ENCODE peak calls at places on chromosomes 5 and 9, in six cellular contexts. Q, J, T, A, N and K are unnamed samples.

GRCh38 chr9:116901260-116901659 is 214.2 kb downstream of the TRIM32 start:
- DNase-seq in Q (no peak), J (no peak), T (no peak), A (no peak), N (no peak), K (no peak)

GRCh38 chr5:6545770-6546690 is 86.8 kb downstream of the NSUN2 start:
- DNase-seq in Q (no peak), J (no peak), T (peak; percentile 28), A (no peak), N (no peak), K (no peak)

GRCh38 chr5:143106175-143106574 is 297.3 kb downstream of the NR3C1 start:
- DNase-seq in Q (peak; percentile 39), J (no peak), T (no peak), A (no peak), N (peak; percentile 63), K (peak; percentile 82)

GRCh38 chr9:96417610-96418073 is 528 bp downstream of the ZNF367 start:
- DNase-seq in Q (no peak), J (peak; percentile 92), T (peak; percentile 80), A (no peak), N (no peak), K (no peak)

GRCh38 chr5:173473293-173473692 is 143.2 kb downstream of the BOD1 start:
- DNase-seq in Q (no peak), J (no peak), T (no peak), A (no peak), N (no peak), K (no peak)

GRCh38 chr5:94375801-94376200 is 242.6 kb downstream of the KIAA0825 start:
- DNase-seq in Q (no peak), J (no peak), T (no peak), A (no peak), N (no peak), K (no peak)

GRCh38 chr5:6125781-6126180 is 252.6 kb downstream of the MED10 start:
- DNase-seq in Q (no peak), J (no peak), T (no peak), A (no peak), N (no peak), K (no peak)

GRCh38 chr5:9898319-9898718 is 268.2 kb upstream of the TAS2R1 start:
- DNase-seq in Q (no peak), J (no peak), T (no peak), A (peak; percentile 63), N (peak; percentile 35), K (peak; percentile 61)

GRCh38 chr9:86749530-86750275 is 197.6 kb downstream of the GAS1 start:
- DNase-seq in Q (no peak), J (no peak), T (no peak), A (no peak), N (no peak), K (no peak)

GRCh38 chr9:130328349-130328801 is 62.8 kb downstream of the HMCN2 start:
- DNase-seq in Q (peak; percentile 37), J (no peak), T (no peak), A (peak; percentile 35), N (no peak), K (no peak)

GRCh38 chr9:115142090-115142489 is 24.1 kb upstream of the TNC start:
- DNase-seq in Q (no peak), J (no peak), T (no peak), A (no peak), N (no peak), K (no peak)

GRCh38 chr9:133703571-133704399 is 34.4 kb downstream of the SARDH start:
- DNase-seq in Q (no peak), J (peak; percentile 67), T (no peak), A (no peak), N (no peak), K (no peak)

GRCh38 chr5:143002459-143003327 is 232.5 kb downstream of the ARHGAP26 start:
- DNase-seq in Q (peak; percentile 36), J (peak; percentile 74), T (no peak), A (no peak), N (no peak), K (no peak)

GRCh38 chr9:21465859-21466518 is 16.1 kb downstream of the IFNE start:
- DNase-seq in Q (no peak), J (no peak), T (no peak), A (no peak), N (no peak), K (peak; percentile 25)

GRCh38 chr5:16934669-16935068 is 1.4 kb downstream of the MYO10 start:
- DNase-seq in Q (no peak), J (no peak), T (no peak), A (peak; percentile 38), N (no peak), K (no peak)

GRCh38 chr5:159208508-159209437 is 580 bp downstream of the RNF145 start:
- DNase-seq in Q (peak; percentile 27), J (no peak), T (peak; percentile 77), A (peak; percentile 58), N (peak; percentile 66), K (peak; percentile 45)
- TF ChIP-seq POLR2A in Q (no peak), J (no peak), T (no peak), A (no peak), N (no peak), K (no peak)

DNA sequence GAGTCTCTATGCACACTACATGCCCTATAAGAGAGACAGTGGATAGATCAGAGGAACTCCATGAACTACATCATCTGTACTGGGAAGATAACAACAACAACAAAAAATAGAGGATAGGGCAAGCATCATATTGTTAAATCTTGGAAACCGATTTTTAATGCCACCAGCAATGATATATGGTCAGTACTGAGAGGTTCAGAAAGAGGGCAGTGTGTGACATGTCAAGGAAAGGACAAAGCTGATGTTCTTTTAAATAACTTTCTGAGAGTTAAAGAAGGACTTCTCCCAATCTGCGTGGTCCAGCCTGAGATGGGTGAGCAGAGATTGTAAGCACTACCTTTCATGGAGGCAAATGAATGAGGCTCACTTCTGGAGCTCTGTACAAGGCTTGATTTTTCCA is 62.0 kb upstream of the PHF24 start:
- DNase-seq in Q (no peak), J (no peak), T (no peak), A (no peak), N (no peak), K (no peak)
- TF ChIP-seq CTCF in Q (no peak), J (no peak), T (no peak), A (no peak), N (no peak), K (no peak)

DNA sequence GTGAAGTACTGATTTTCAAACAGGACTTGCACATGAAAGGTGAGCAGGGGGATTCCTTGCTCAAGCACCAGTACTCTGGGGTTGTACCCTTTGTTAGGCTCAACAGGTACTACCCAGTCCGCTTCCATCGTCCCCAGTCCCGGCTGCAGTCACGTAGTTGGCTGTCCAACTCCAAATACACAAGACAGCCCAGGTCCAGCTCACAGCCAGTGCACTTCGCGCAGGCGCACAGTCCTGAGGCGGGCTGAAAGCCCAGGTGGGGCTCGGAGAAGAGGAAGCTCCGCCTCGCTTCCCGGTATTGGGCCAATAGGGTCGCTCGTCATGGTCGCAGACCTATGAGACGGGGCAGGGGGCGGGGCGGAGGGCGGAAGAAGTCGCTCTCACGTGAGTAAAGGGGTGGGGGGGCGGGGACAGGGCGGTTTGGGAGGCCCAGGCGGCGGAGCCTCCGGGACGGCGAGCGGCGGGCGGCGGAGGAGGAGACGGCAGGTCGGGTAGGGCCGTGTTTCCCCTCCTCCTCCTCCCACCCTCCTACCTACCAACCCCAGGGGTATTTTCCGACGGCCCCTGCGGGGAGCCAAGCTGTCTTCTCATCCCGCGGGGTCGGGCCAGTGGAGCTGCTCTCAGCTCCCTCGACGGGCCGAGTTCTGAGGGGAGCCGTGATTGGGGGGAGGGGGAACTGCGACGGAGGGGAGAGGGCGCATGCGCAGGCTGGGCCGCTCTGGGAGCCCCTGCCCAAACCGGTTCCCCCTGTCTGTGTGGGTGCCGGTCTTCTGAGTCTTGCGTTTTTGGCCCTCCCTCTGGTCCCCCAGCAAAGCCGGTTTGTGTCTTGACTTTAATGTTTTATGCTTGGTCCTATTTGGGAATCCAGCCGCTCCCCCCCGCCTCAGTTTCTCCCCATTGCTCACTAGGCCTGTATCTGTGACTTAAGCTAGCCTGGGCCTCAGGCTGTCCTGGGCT is at the start of gene RABGAP1:
- DNase-seq in Q (peak; percentile 100), J (peak; percentile 100), T (peak; percentile 100), A (peak; percentile 99), N (peak; percentile 100), K (peak; percentile 100)
- TF ChIP-seq POLR2A in Q (no peak), J (peak; percentile 61), T (no peak), A (no peak), N (peak; percentile 74), K (peak; percentile 91)

GRCh38 chr9:127341152-127341551 is 55.8 kb upstream of the SLC2A8 start:
- DNase-seq in Q (no peak), J (no peak), T (no peak), A (peak; percentile 33), N (no peak), K (no peak)
- TF ChIP-seq CTCF in Q (no peak), J (no peak), T (no peak), A (no peak), N (no peak), K (no peak)

DNA sequence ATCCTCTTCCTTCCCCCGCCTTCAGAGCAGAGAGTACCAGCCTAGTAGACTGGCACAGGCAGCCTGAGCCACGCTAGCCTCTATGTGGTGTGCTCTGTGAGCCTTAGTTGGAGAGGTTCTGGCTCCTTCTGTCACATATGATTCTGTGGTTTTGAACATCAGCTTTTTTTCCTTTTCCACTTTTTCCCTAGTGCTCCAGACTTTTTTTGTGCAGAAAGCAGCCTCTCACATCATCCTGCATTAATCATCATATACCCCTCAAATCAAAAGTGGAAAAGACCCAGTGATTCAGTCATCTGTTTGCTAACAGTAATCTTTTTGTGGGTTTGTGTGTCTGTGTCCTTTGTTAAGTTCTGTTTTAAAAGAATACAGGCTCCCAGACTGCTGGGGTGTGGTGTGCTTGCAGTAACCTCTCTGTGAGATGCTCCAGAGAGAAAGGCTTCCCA is 663.9 kb upstream of the RGMB start:
- DNase-seq in Q (no peak), J (no peak), T (no peak), A (no peak), N (no peak), K (no peak)
- TF ChIP-seq POLR2A in Q (no peak), J (no peak), T (no peak), A (no peak), N (no peak), K (no peak)